ENCODE peak calls at places on chromosomes 11 and 22, in six cellular contexts. D, Q, O, E, Y and W are unnamed samples.

GRCh38 chr11:134503596-134503995 is 91.6 kb upstream of the B3GAT1 start:
- DNase-seq in D (no peak), Q (no peak), O (no peak), E (no peak), Y (no peak), W (no peak)

GRCh38 chr11:40514124-40514523 is 945.3 kb downstream of the LRRC4C start:
- DNase-seq in D (no peak), Q (peak; percentile 18), O (no peak), E (no peak), Y (no peak), W (peak; percentile 63)

GRCh38 chr22:46347646-46348045 is 12.1 kb downstream of the TRMU start:
- DNase-seq in D (no peak), Q (no peak), O (peak; percentile 30), E (no peak), Y (no peak), W (no peak)

GRCh38 chr22:30382340-30382739 is 4.9 kb downstream of the RNF215 start:
- DNase-seq in D (no peak), Q (no peak), O (no peak), E (no peak), Y (no peak), W (no peak)

GRCh38 chr11:17724020-17724908 is 4.9 kb downstream of the MYOD1 start:
- DNase-seq in D (no peak), Q (no peak), O (no peak), E (no peak), Y (no peak), W (no peak)

GRCh38 chr11:112785104-112785503 is 176.1 kb upstream of the NCAM1 start:
- DNase-seq in D (no peak), Q (peak; percentile 83), O (no peak), E (no peak), Y (peak; percentile 76), W (no peak)

GRCh38 chr22:44207981-44208317 is 27.2 kb downstream of the PARVG start:
- DNase-seq in D (no peak), Q (no peak), O (no peak), E (no peak), Y (no peak), W (no peak)

GRCh38 chr11:124920870-124921609 is 2.0 kb downstream of the HEPN1 start:
- DNase-seq in D (peak; percentile 85), Q (peak; percentile 55), O (peak; percentile 80), E (no peak), Y (peak; percentile 73), W (peak; percentile 29)

GRCh38 chr11:121282376-121282775 is 10.2 kb upstream of the SC5D start:
- DNase-seq in D (no peak), Q (no peak), O (no peak), E (no peak), Y (no peak), W (peak; percentile 57)

GRCh38 chr22:27546157-27546556 is 255.4 kb downstream of the MN1 start:
- DNase-seq in D (no peak), Q (no peak), O (no peak), E (no peak), Y (no peak), W (no peak)

GRCh38 chr11:123228489-123229163 is 33.6 kb upstream of the CLMP start:
- DNase-seq in D (peak; percentile 40), Q (no peak), O (no peak), E (no peak), Y (no peak), W (no peak)

GRCh38 chr11:82733444-82734119 is at the start of gene FAM181B:
- DNase-seq in D (peak; percentile 93), Q (peak; percentile 39), O (no peak), E (peak; percentile 10), Y (no peak), W (peak; percentile 39)

GRCh38 chr11:16000065-16000464 is 356.3 kb downstream of the SOX6 start:
- DNase-seq in D (no peak), Q (peak; percentile 93), O (no peak), E (no peak), Y (no peak), W (peak; percentile 71)

GRCh38 chr22:43050995-43051394 is 36.0 kb upstream of the PACSIN2 start:
- DNase-seq in D (peak; percentile 49), Q (no peak), O (no peak), E (no peak), Y (no peak), W (no peak)

GRCh38 chr22:44003776-44004460 is 20.2 kb upstream of the PARVB start:
- DNase-seq in D (peak; percentile 63), Q (no peak), O (peak; percentile 15), E (no peak), Y (no peak), W (no peak)

GRCh38 chr11:3808846-3809623 is 675 bp downstream of the PGAP2 start:
- DNase-seq in D (peak; percentile 27), Q (peak; percentile 43), O (no peak), E (no peak), Y (no peak), W (peak; percentile 75)

GRCh38 chr11:12388939-12389670 is 11.7 kb downstream of the PARVA start:
- DNase-seq in D (no peak), Q (no peak), O (no peak), E (no peak), Y (no peak), W (no peak)

GRCh38 chr11:17142450-17142849 is 65.0 kb upstream of the RPS13 start:
- DNase-seq in D (no peak), Q (no peak), O (no peak), E (no peak), Y (no peak), W (no peak)

GRCh38 chr11:131785801-131786200 is 415.4 kb downstream of the NTM start:
- DNase-seq in D (no peak), Q (no peak), O (no peak), E (no peak), Y (no peak), W (no peak)

GRCh38 chr11:99069831-99070444 is 49.2 kb downstream of the CNTN5 start:
- DNase-seq in D (peak; percentile 78), Q (peak; percentile 4), O (no peak), E (no peak), Y (no peak), W (peak; percentile 8)

GRCh38 chr11:122170815-122171475 is 54.9 kb upstream of the BLID start:
- DNase-seq in D (no peak), Q (peak; percentile 96), O (no peak), E (peak; percentile 63), Y (no peak), W (peak; percentile 97)

GRCh38 chr11:104700609-104701008 is 197.7 kb downstream of the CASP12 start:
- DNase-seq in D (no peak), Q (peak; percentile 97), O (no peak), E (peak; percentile 61), Y (no peak), W (peak; percentile 51)

GRCh38 chr11:3971756-3972404 is 116.4 kb downstream of the STIM1 start:
- DNase-seq in D (no peak), Q (no peak), O (no peak), E (no peak), Y (no peak), W (peak; percentile 34)

GRCh38 chr11:85495918-85496317 is 131.2 kb downstream of the DLG2 start:
- DNase-seq in D (no peak), Q (no peak), O (no peak), E (no peak), Y (no peak), W (no peak)

GRCh38 chr11:61776561-61777075 is 15.8 kb downstream of the TMEM258 start:
- DNase-seq in D (peak; percentile 67), Q (peak; percentile 53), O (peak; percentile 69), E (peak; percentile 32), Y (no peak), W (peak; percentile 55)

GRCh38 chr22:38578505-38578904 is 8.5 kb upstream of the DMC1 start:
- DNase-seq in D (peak; percentile 24), Q (no peak), O (no peak), E (no peak), Y (no peak), W (no peak)

GRCh38 chr11:17014321-17014773 is at the start of gene PLEKHA7:
- DNase-seq in D (peak; percentile 74), Q (no peak), O (no peak), E (no peak), Y (no peak), W (no peak)

GRCh38 chr22:46078241-46079092 is 71.9 kb upstream of the PPARA start:
- DNase-seq in D (no peak), Q (peak; percentile 84), O (peak; percentile 75), E (no peak), Y (peak; percentile 83), W (no peak)

GRCh38 chr11:69463181-69463891 is 18.1 kb upstream of the LINC01488 start:
- DNase-seq in D (peak; percentile 83), Q (peak; percentile 77), O (peak; percentile 47), E (no peak), Y (no peak), W (no peak)

GRCh38 chr11:3220101-3220500 is 1.5 kb upstream of the MRGPRG start:
- DNase-seq in D (no peak), Q (no peak), O (no peak), E (no peak), Y (no peak), W (no peak)

GRCh38 chr11:35040221-35040942 is 98.6 kb upstream of the CD44 start:
- DNase-seq in D (no peak), Q (peak; percentile 90), O (no peak), E (no peak), Y (no peak), W (peak; percentile 99)

GRCh38 chr22:42357221-42357620 is 75.0 kb downstream of the NFAM1 start:
- DNase-seq in D (no peak), Q (no peak), O (no peak), E (no peak), Y (no peak), W (peak; percentile 50)

GRCh38 chr11:111633756-111634362 is 31.6 kb downstream of the SIK2 start:
- DNase-seq in D (no peak), Q (peak; percentile 65), O (no peak), E (no peak), Y (no peak), W (peak; percentile 50)
- H3K4me3 ChIP-seq in D (no peak overlapping the region), Q (no peak overlapping the region), O (no peak overlapping the region), E (no peak overlapping the region), Y (no peak overlapping the region), W (no peak overlapping the region)

DNA sequence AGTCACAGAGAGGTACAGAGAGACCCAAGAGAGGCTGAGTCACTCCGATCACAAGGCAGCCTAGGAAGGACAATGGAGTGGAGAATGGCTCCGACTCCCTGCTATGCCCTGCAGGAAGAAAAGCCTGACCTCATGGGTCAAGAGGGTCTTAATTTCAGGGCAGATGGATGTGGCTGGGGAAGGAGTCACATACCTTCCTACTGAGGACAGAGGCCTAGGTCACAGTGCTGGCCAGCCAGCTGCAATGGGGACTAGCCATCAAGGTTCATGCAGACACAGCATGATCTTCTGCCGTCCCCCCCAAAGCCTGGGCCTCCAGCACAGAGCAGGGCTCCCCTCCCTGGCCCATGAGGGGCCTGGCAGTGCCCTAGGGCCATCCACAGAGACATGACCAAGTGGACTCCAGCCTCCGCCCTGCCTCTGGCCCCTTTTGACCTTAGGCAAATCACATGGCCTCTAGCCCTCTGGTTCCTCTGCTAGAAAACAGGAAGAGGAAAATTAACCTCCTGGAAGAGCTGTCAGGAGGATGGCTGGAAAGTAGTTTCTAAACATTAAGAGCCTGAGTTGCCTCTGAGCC is 1.8 kb downstream of the ARRB1 start:
- DNase-seq in D (peak; percentile 52), Q (no peak), O (peak; percentile 77), E (no peak), Y (no peak), W (no peak)
- TF ChIP-seq CTCF in D (no peak), Q (no peak), O (no peak), E (no peak), Y (no peak), W (no peak)

GRCh38 chr11:32438346-32438882 is 3.1 kb upstream of the WT1 start:
- DNase-seq in D (peak; percentile 45), Q (no peak), O (no peak), E (no peak), Y (no peak), W (no peak)
- H3K27me3 ChIP-seq in D (peaks cover 100% of the 10 kb centered on the region), Q (peaks cover 58% of the 10 kb centered on the region), O (peaks cover 90% of the 10 kb centered on the region), E (peaks cover 70% of the 10 kb centered on the region), Y (peaks cover 30% of the 10 kb centered on the region), W (peaks cover 65% of the 10 kb centered on the region)

GRCh38 chr11:96470521-96470920 is 80.7 kb downstream of the JRKL start:
- DNase-seq in D (no peak), Q (no peak), O (no peak), E (no peak), Y (no peak), W (peak; percentile 58)
- H3K4me3 ChIP-seq in D (no peak overlapping the region), Q (no peak overlapping the region), O (no peak overlapping the region), E (no peak overlapping the region), Y (no peak overlapping the region), W (no peak overlapping the region)